ENCODE peak calls at places on chromosomes 5 and 9, in ten cellular contexts. V is left ventricle myocardium inferior; N is bronchial epithelial cell; I is LNCaP clone FGC; L is choroid plexus epithelial cell; K is CD4-positive, alpha-beta memory T cell; G is cardiac muscle cell; O is fibroblast of lung; T is BJ; E is pancreas. W is an unnamed sample.

GRCh38 chr9:4840018-4840417 is 47.3 kb downstream of the RCL1 start:
- DNase-seq in V (no peak), N (no peak), I (no peak), L (no peak), K (no peak), G (no peak), O (no peak), T (no peak), E (no peak), W (no peak)

GRCh38 chr9:132160802-132161742 is 786 bp upstream of the NTNG2 start:
- DNase-seq in V (no peak), N (no peak), I (no peak), L (peak), K (peak), G (peak), O (peak), T (no peak), E (no peak), W (no peak)

GRCh38 chr5:99102073-99102697 is 173.4 kb upstream of the CHD1 start:
- DNase-seq in V (no peak), N (no peak), I (peak), L (no peak), K (no peak), G (no peak), O (no peak), T (no peak), E (no peak), W (no peak)

GRCh38 chr5:141343242-141343952 is at the start of gene PCDHGA3:
- DNase-seq in V (no peak), N (peak), I (peak), L (peak), K (no peak), G (peak), O (peak), T (no peak), E (no peak), W (no peak)

GRCh38 chr5:24817966-24818365 is 173.2 kb upstream of the CDH10 start:
- DNase-seq in V (no peak), N (no peak), I (no peak), L (no peak), K (no peak), G (no peak), O (no peak), T (no peak), E (no peak), W (no peak)

GRCh38 chr9:105242557-105242956 is 1.9 kb upstream of the SLC44A1 start:
- DNase-seq in V (no peak), N (no peak), I (no peak), L (peak), K (no peak), G (peak), O (no peak), T (no peak), E (no peak), W (no peak)

GRCh38 chr9:89919171-89919681 is 314.4 kb downstream of the GADD45G start:
- DNase-seq in V (peak), N (peak), I (peak), L (no peak), K (peak), G (peak), O (no peak), T (no peak), E (peak), W (no peak)

GRCh38 chr5:167592114-167592513 is 699.3 kb upstream of the WWC1 start:
- DNase-seq in V (no peak), N (peak), I (no peak), L (no peak), K (no peak), G (no peak), O (no peak), T (no peak), E (no peak), W (no peak)

GRCh38 chr5:2242539-2242938 is 359.8 kb upstream of the IRX4 start:
- DNase-seq in V (no peak), N (no peak), I (no peak), L (no peak), K (no peak), G (no peak), O (no peak), T (no peak), E (no peak), W (no peak)

GRCh38 chr5:139382371-139382770 is 726 bp downstream of the SLC23A1 start:
- DNase-seq in V (no peak), N (no peak), I (no peak), L (no peak), K (no peak), G (no peak), O (no peak), T (no peak), E (no peak), W (no peak)

GRCh38 chr9:129330711-129331279 is 152.7 kb upstream of the IER5L start:
- DNase-seq in V (no peak), N (no peak), I (no peak), L (peak), K (no peak), G (peak), O (peak), T (no peak), E (no peak), W (no peak)

GRCh38 chr9:113456235-113456634 is 7.3 kb upstream of the RGS3 start:
- DNase-seq in V (no peak), N (no peak), I (no peak), L (peak), K (no peak), G (peak), O (peak), T (no peak), E (no peak), W (no peak)

GRCh38 chr9:92236915-92237314 is 56.6 kb downstream of the IARS1 start:
- DNase-seq in V (no peak), N (no peak), I (no peak), L (no peak), K (no peak), G (no peak), O (no peak), T (no peak), E (no peak), W (no peak)

GRCh38 chr5:142095035-142095434 is 13.5 kb upstream of the NDFIP1 start:
- DNase-seq in V (no peak), N (no peak), I (no peak), L (no peak), K (no peak), G (no peak), O (no peak), T (no peak), E (no peak), W (no peak)

GRCh38 chr5:1656271-1656975 is 132.7 kb upstream of the LPCAT1 start:
- DNase-seq in V (peak), N (no peak), I (no peak), L (no peak), K (no peak), G (no peak), O (no peak), T (no peak), E (no peak), W (no peak)

GRCh38 chr5:68398146-68398812 is 182.7 kb downstream of the PIK3R1 start:
- DNase-seq in V (no peak), N (no peak), I (no peak), L (no peak), K (no peak), G (no peak), O (no peak), T (no peak), E (no peak), W (no peak)

GRCh38 chr5:134845335-134845851 is 375 bp upstream of the C5orf24 start:
- DNase-seq in V (no peak), N (no peak), I (no peak), L (no peak), K (no peak), G (peak), O (peak), T (peak), E (no peak), W (no peak)

GRCh38 chr5:139394654-139395566 is at the start of gene PROB1:
- DNase-seq in V (peak), N (no peak), I (no peak), L (no peak), K (no peak), G (peak), O (no peak), T (no peak), E (no peak), W (no peak)

GRCh38 chr9:82406714-82407113 is 418.1 kb downstream of the SPATA31D1 start:
- DNase-seq in V (no peak), N (no peak), I (no peak), L (no peak), K (no peak), G (no peak), O (no peak), T (no peak), E (no peak), W (no peak)

GRCh38 chr5:143537056-143537455 is 133.6 kb upstream of the NR3C1 start:
- DNase-seq in V (no peak), N (peak), I (no peak), L (no peak), K (no peak), G (no peak), O (no peak), T (no peak), E (no peak), W (no peak)

GRCh38 chr5:44807269-44807668 is 1.5 kb upstream of the MRPS30 start:
- DNase-seq in V (no peak), N (peak), I (no peak), L (no peak), K (no peak), G (no peak), O (no peak), T (no peak), E (no peak), W (no peak)

GRCh38 chr5:107157811-107158210 is 512.9 kb downstream of the EFNA5 start:
- DNase-seq in V (no peak), N (no peak), I (no peak), L (no peak), K (no peak), G (no peak), O (no peak), T (no peak), E (no peak), W (no peak)

GRCh38 chr9:27791311-27791710 is 218.0 kb upstream of the C9orf72 start:
- DNase-seq in V (no peak), N (peak), I (no peak), L (peak), K (no peak), G (no peak), O (peak), T (no peak), E (no peak), W (no peak)

GRCh38 chr5:6715758-6716633 is 2.8 kb downstream of the TENT4A start:
- DNase-seq in V (no peak), N (peak), I (no peak), L (no peak), K (peak), G (no peak), O (no peak), T (no peak), E (no peak), W (no peak)

GRCh38 chr5:172133359-172134029 is 54.5 kb downstream of the STK10 start:
- DNase-seq in V (no peak), N (peak), I (no peak), L (peak), K (peak), G (peak), O (peak), T (peak), E (no peak), W (peak)

GRCh38 chr5:41925555-41925946 is 470 bp downstream of the FBXO4 start:
- DNase-seq in V (peak), N (peak), I (no peak), L (peak), K (no peak), G (peak), O (peak), T (no peak), E (peak), W (no peak)

GRCh38 chr5:73204302-73204701 is 31.3 kb downstream of the TMEM174 start:
- DNase-seq in V (no peak), N (no peak), I (no peak), L (no peak), K (no peak), G (no peak), O (peak), T (no peak), E (peak), W (no peak)

GRCh38 chr9:37938121-37938906 is 34.4 kb upstream of the SLC25A51 start:
- DNase-seq in V (no peak), N (peak), I (no peak), L (peak), K (no peak), G (peak), O (peak), T (peak), E (no peak), W (peak)

GRCh38 chr9:71928376-71928775 is 16.9 kb downstream of the C9orf85 start:
- DNase-seq in V (no peak), N (no peak), I (peak), L (no peak), K (no peak), G (no peak), O (no peak), T (peak), E (no peak), W (no peak)

GRCh38 chr9:88852794-88853193 is 138.5 kb upstream of the S1PR3 start:
- DNase-seq in V (peak), N (peak), I (no peak), L (peak), K (no peak), G (peak), O (peak), T (peak), E (no peak), W (peak)

GRCh38 chr9:35070823-35071813 is 1.3 kb downstream of the VCP start:
- DNase-seq in V (no peak), N (peak), I (no peak), L (peak), K (no peak), G (peak), O (peak), T (no peak), E (peak), W (no peak)

GRCh38 chr9:69339620-69340019 is 14.6 kb downstream of the ENTREP1 start:
- DNase-seq in V (peak), N (no peak), I (no peak), L (no peak), K (no peak), G (no peak), O (no peak), T (no peak), E (no peak), W (no peak)

GRCh38 chr5:31824886-31825774 is 186.2 kb downstream of the PDZD2 start:
- DNase-seq in V (no peak), N (peak), I (peak), L (peak), K (peak), G (peak), O (peak), T (peak), E (peak), W (peak)

GRCh38 chr5:124679578-124680210 is 66.7 kb downstream of the ZNF608 start:
- DNase-seq in V (no peak), N (no peak), I (no peak), L (no peak), K (no peak), G (no peak), O (no peak), T (no peak), E (no peak), W (no peak)

GRCh38 chr9:133787749-133788015 is 49.5 kb upstream of the SARDH start:
- DNase-seq in V (peak), N (peak), I (no peak), L (peak), K (no peak), G (peak), O (peak), T (no peak), E (no peak), W (no peak)

GRCh38 chr9:83649080-83649479 is 26.1 kb downstream of the IDNK start:
- DNase-seq in V (peak), N (peak), I (peak), L (peak), K (peak), G (peak), O (peak), T (no peak), E (peak), W (peak)

GRCh38 chr5:137344723-137345322 is 154.3 kb downstream of the SPOCK1 start:
- DNase-seq in V (no peak), N (peak), I (no peak), L (peak), K (no peak), G (peak), O (peak), T (no peak), E (peak), W (peak)

GRCh38 chr5:163504091-163504931 is 1.1 kb upstream of the MAT2B start:
- DNase-seq in V (peak), N (peak), I (no peak), L (peak), K (peak), G (peak), O (peak), T (no peak), E (peak), W (no peak)

GRCh38 chr5:163505049-163505474 is 357 bp upstream of the MAT2B start:
- DNase-seq in V (no peak), N (no peak), I (no peak), L (no peak), K (no peak), G (no peak), O (no peak), T (no peak), E (no peak), W (no peak)

GRCh38 chr5:163508753-163509152 is 3.3 kb downstream of the MAT2B start:
- DNase-seq in V (no peak), N (no peak), I (no peak), L (no peak), K (no peak), G (no peak), O (no peak), T (no peak), E (no peak), W (no peak)

GRCh38 chr5:163505475-163506457 is at the start of gene MAT2B:
- DNase-seq in V (peak), N (peak), I (peak), L (peak), K (peak), G (peak), O (peak), T (peak), E (peak), W (peak)

DNA sequence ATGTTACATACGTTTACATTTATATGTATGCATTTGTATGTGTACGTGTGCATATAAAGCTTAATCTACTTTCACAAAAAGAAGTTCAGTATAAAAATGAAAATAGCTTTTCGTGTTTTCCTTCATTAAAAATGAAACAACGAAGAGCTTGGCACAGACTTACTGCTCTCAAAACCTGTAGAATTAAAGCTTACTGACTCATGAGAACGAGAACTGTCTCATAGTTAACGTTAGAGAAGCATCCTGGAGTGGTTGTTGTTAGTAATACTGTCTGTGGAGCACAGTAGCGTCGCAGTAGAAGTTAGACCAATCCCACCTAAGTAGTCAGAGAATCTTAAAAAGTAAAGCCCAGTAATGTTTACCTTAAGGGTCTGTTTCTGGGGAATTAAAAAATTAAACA is 1.3 kb downstream of the MAT2B start:
- DNase-seq in V (no peak), N (peak), I (no peak), L (peak), K (peak), G (no peak), O (peak), T (no peak), E (no peak), W (no peak)
- H3K4me3 ChIP-seq in V (peak), N (peak), I (peak), L (peak), K (peak), G (peak), O (peak), T (peak), E (peak), W (peak)

GRCh38 chr9:135404451-135405144 is 75.0 kb upstream of the PPP1R26 start:
- DNase-seq in V (no peak), N (no peak), I (no peak), L (no peak), K (no peak), G (no peak), O (no peak), T (no peak), E (no peak), W (no peak)

GRCh38 chr9:135402048-135402738 is 77.4 kb upstream of the PPP1R26 start:
- DNase-seq in V (no peak), N (no peak), I (no peak), L (no peak), K (no peak), G (no peak), O (no peak), T (no peak), E (no peak), W (no peak)

GRCh38 chr9:135401218-135401617 is 78.4 kb upstream of the PPP1R26 start:
- DNase-seq in V (no peak), N (no peak), I (no peak), L (no peak), K (no peak), G (no peak), O (no peak), T (no peak), E (no peak), W (no peak)

GRCh38 chr9:135403733-135404450 is 75.7 kb upstream of the PPP1R26 start:
- DNase-seq in V (no peak), N (no peak), I (no peak), L (no peak), K (no peak), G (peak), O (no peak), T (no peak), E (no peak), W (no peak)

GRCh38 chr9:135402739-135403695 is 76.6 kb upstream of the PPP1R26 start:
- DNase-seq in V (no peak), N (no peak), I (no peak), L (no peak), K (no peak), G (no peak), O (no peak), T (no peak), E (no peak), W (no peak)
- H3K4me3 ChIP-seq in V (no peak), N (no peak), I (no peak), L (no peak), K (no peak), G (no peak), O (no peak), T (no peak), E (no peak), W (no peak)

DNA sequence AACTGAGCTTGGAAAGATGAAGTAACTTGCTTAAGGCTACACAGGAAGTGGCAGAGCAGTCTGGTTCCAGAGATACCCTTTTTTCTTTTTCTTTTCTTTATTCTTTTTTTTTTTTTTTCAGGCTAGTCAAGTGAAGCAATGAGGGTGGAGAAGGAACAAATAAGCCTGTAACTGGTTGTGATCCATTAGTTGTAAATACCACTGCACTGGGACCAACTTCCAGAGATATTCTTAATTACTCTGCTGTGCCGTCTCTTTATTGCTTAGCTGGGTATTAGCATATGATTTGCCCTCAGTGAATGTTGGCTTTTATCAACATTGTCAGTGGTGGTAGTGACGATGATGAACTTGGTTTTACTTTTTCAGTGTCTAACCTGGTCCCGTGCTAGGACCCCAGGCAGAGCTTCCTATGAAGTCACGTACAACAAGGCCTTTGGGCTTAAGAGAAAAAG is 26.7 kb downstream of the LNPEP start:
- DNase-seq in V (no peak), N (no peak), I (no peak), L (no peak), K (no peak), G (no peak), O (no peak), T (no peak), E (no peak), W (no peak)
- H3K4me3 ChIP-seq in V (no peak), N (no peak), I (no peak), L (no peak), K (no peak), G (no peak), O (no peak), T (no peak), E (no peak), W (no peak)

DNA sequence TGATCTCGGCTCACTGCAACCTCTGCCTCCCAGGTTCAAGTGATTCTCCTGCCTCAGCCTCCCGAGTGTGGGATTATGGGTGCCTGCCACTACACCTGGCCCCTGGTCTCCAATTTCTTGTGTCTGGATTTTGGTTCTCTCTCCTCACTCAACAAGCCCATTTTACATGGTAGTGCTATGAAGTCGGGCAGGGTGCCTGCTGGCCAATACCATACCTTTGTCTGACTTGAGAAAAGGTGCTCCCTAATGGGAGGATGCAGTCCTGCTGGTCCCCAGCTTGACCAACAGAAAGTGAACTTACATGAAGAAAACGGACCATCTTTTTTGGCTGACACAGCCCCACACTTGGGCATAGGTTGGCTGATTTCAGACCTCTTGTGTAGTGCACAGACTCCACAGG is 21.6 kb upstream of the PTGS1 start:
- DNase-seq in V (no peak), N (no peak), I (no peak), L (no peak), K (no peak), G (no peak), O (no peak), T (no peak), E (no peak), W (no peak)
- H3K4me3 ChIP-seq in V (no peak), N (no peak), I (no peak), L (no peak), K (no peak), G (no peak), O (no peak), T (no peak), E (no peak), W (no peak)

DNA sequence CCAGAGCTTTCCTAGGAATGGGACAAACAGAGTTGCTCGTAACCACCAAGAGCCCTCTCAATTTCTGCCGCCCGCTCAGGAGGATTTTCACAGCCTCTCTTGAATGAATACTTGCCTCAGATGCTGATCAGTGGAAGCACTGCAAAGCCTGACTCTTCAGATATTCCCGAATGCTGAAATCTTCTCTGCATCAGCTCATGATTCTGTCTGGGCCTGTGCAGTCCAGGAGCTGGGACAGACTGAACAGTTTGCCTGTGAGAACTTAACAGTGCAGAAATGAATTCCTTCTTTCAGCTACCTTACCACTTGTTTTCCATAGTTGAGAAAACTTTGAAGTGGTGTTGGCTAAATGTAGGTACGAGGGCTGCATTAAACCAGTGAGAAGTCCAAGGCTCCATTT is 17.1 kb downstream of the ZNF462 start:
- DNase-seq in V (no peak), N (no peak), I (no peak), L (no peak), K (no peak), G (no peak), O (no peak), T (no peak), E (no peak), W (no peak)
- H3K4me3 ChIP-seq in V (no peak), N (no peak), I (no peak), L (no peak), K (no peak), G (no peak), O (no peak), T (no peak), E (no peak), W (no peak)

W was measured in HFF-Myc.